ENCODE peak calls at places on chromosomes 13 and 19, in six cellular contexts. Y is GM23338, T is body of pancreas, K is psoas muscle, U is adrenal gland, H is brain microvascular endothelial cell. X is an unnamed sample.

GRCh38 chr19:3389876-3390361 is 23.5 kb downstream of the NFIC start:
- DNase-seq in Y (peak; percentile 62), T (peak; percentile 86), K (peak; percentile 55), U (peak; percentile 63), H (no peak), X (no peak)

GRCh38 chr19:17726914-17727773 is 7.9 kb downstream of the MAP1S start:
- DNase-seq in Y (no peak), T (no peak), K (no peak), U (no peak), H (no peak), X (no peak)

GRCh38 chr19:3968556-3969434 is 2.1 kb downstream of the DAPK3 start:
- DNase-seq in Y (peak; percentile 97), T (peak; percentile 89), K (peak; percentile 84), U (peak; percentile 80), H (peak; percentile 99), X (peak; percentile 96)

GRCh38 chr13:24097064-24097463 is 63.5 kb upstream of the SPATA13 start:
- DNase-seq in Y (no peak), T (no peak), K (no peak), U (peak; percentile 34), H (no peak), X (no peak)

GRCh38 chr13:111434578-111435159 is 114.2 kb downstream of the TEX29 start:
- DNase-seq in Y (no peak), T (no peak), K (no peak), U (no peak), H (no peak), X (no peak)

GRCh38 chr13:48194392-48194754 is 38.6 kb upstream of the ITM2B start:
- DNase-seq in Y (no peak), T (no peak), K (no peak), U (no peak), H (peak; percentile 12), X (no peak)

GRCh38 chr13:37870895-37871550 is 1.5 kb upstream of the TRPC4 start:
- DNase-seq in Y (peak; percentile 23), T (no peak), K (no peak), U (no peak), H (peak; percentile 61), X (no peak)

GRCh38 chr19:35025969-35026368 is 4.3 kb upstream of the SCN1B start:
- DNase-seq in Y (no peak), T (no peak), K (no peak), U (no peak), H (no peak), X (no peak)

GRCh38 chr19:43148233-43148632 is 38.1 kb downstream of the PSG5 start:
- DNase-seq in Y (no peak), T (no peak), K (no peak), U (no peak), H (peak; percentile 61), X (no peak)

GRCh38 chr13:70568571-70568970 is 460.3 kb upstream of the KLHL1 start:
- DNase-seq in Y (peak; percentile 63), T (no peak), K (no peak), U (no peak), H (peak; percentile 47), X (no peak)

GRCh38 chr19:46271488-46272197 is 25.2 kb upstream of the HIF3A start:
- DNase-seq in Y (no peak), T (no peak), K (no peak), U (peak; percentile 49), H (peak; percentile 91), X (no peak)

GRCh38 chr13:109778102-109778542 is 8.3 kb downstream of the IRS2 start:
- DNase-seq in Y (no peak), T (no peak), K (no peak), U (no peak), H (no peak), X (no peak)

GRCh38 chr13:50635504-50635903 is 208.0 kb downstream of the DLEU7 start:
- DNase-seq in Y (no peak), T (peak; percentile 13), K (no peak), U (peak; percentile 29), H (no peak), X (no peak)

GRCh38 chr19:48111280-48111679 is 663 bp upstream of the PLA2G4C start:
- DNase-seq in Y (peak; percentile 45), T (no peak), K (no peak), U (no peak), H (no peak), X (no peak)

GRCh38 chr13:40624338-40624737 is 42.1 kb downstream of the FOXO1 start:
- DNase-seq in Y (no peak), T (no peak), K (peak; percentile 37), U (peak; percentile 64), H (peak; percentile 56), X (no peak)

GRCh38 chr19:8631425-8631819 is 989 bp downstream of the NFILZ start:
- DNase-seq in Y (no peak), T (peak; percentile 79), K (no peak), U (peak; percentile 41), H (peak; percentile 83), X (no peak)

GRCh38 chr19:53898166-53898565 is 10.9 kb upstream of the CACNG7 start:
- DNase-seq in Y (peak; percentile 63), T (no peak), K (no peak), U (no peak), H (no peak), X (no peak)

GRCh38 chr13:99501952-99502310 is 659 bp downstream of the TM9SF2 start:
- DNase-seq in Y (peak; percentile 26), T (peak; percentile 35), K (peak; percentile 22), U (peak; percentile 48), H (peak; percentile 5), X (no peak)

GRCh38 chr19:13011653-13012389 is 16.5 kb downstream of the NFIX start:
- DNase-seq in Y (peak; percentile 78), T (no peak), K (no peak), U (no peak), H (no peak), X (no peak)

GRCh38 chr19:18774782-18775444 is 16.2 kb downstream of the COMP start:
- DNase-seq in Y (no peak), T (no peak), K (no peak), U (no peak), H (no peak), X (no peak)

GRCh38 chr19:18776736-18777135 is 14.4 kb downstream of the COMP start:
- DNase-seq in Y (no peak), T (no peak), K (no peak), U (no peak), H (peak; percentile 2), X (no peak)

GRCh38 chr19:18775586-18776287 is 15.4 kb downstream of the COMP start:
- DNase-seq in Y (no peak), T (no peak), K (no peak), U (no peak), H (peak; percentile 45), X (no peak)

GRCh38 chr19:18777156-18777724 is 13.9 kb downstream of the COMP start:
- DNase-seq in Y (no peak), T (no peak), K (no peak), U (no peak), H (no peak), X (no peak)

GRCh38 chr19:18776288-18776594 is 14.9 kb downstream of the COMP start:
- DNase-seq in Y (no peak), T (no peak), K (no peak), U (no peak), H (peak; percentile 53), X (no peak)
- TF ChIP-seq CTCF in Y (peak; percentile 11), T (no peak), K (no peak), U (peak; percentile 9), H (peak; percentile 73), X (no peak)

DNA sequence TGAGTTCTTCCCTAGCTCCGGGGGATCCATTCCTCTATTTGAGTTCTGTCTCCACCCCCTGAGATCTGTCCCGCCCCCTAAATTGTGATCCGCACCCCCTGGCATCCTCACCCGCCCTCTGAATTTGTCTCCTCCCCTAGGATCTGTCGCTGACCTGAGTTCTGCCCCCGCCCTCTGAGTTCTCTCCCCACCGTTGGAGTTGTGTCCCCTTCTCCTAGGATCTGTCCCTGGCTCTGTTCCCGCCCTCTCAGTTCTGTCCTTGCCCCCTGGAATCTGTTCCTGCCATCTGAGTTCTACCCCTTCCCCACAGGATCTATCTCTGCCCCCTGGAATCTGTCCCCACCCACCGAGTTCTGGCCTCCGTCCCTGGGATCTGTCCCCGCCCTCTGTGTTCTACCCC is 1.0 kb upstream of the SLC17A7 start:
- DNase-seq in Y (peak; percentile 86), T (no peak), K (peak; percentile 66), U (no peak), H (no peak), X (no peak)
- H3K4me3 ChIP-seq in Y (peak overlapping the region; percentile 61), T (no peak overlapping the region), K (peak overlapping the region; percentile 77), U (no peak overlapping the region), H (no peak overlapping the region), X (peak overlapping the region; percentile 80)

DNA sequence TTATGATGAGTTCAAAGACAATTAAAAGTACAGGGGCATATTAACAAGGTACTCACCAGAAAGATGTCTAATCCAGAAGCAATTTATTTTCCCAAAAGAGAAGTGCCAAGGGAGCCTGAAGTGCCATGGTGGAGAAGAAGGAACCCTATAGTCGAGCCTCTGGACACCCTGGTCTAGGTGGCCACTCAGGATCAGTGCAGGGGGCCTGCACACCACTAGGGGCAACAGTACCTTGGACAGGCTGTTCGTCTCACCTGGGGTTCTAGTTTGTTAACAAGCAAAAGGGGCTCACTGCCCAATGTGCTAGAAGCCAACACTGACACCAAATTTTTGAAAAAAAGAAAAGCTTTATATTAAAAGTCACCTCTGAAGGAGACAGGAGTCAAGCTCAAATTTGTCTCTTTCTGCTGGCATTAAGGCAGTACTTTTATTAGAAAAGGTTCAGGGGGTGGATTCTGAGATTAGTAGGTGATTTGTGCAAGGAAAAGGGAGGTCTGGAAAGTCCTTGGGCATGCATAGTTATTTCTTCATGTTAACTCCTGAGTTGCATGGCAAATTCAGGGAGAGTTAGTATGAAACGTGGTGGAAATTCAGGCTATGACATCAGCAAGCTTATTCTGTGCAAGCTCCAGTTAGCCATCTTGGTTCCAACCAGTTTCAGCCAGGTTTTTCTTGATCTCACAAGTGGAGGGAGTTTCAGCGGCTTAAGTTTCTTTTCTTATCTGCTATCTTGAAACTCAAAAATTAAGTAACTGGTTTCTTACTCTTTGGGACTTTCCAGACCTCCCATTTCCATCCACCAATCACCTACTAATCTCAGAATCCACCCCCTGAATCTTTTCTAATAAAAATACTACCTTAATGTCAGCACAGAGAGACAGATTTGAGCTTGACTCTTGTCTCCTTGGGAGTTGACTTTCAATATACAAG is 884 bp upstream of the CBY2 start:
- DNase-seq in Y (no peak), T (no peak), K (no peak), U (no peak), H (no peak), X (no peak)
- H3K27ac ChIP-seq in Y (no peak overlapping the region), T (no peak overlapping the region), K (no peak overlapping the region), U (no peak overlapping the region), H (no peak overlapping the region), X (no peak overlapping the region)

GRCh38 chr13:112687836-112688559 is 1.8 kb upstream of the ATP11A start:
- DNase-seq in Y (no peak), T (no peak), K (no peak), U (no peak), H (no peak), X (peak; percentile 65)
- TF ChIP-seq CTCF in Y (no peak), T (no peak), K (no peak), U (no peak), H (no peak), X (no peak)